ENCODE peak calls at places on chromosomes 7 and 10, in eight cellular contexts. One of them, this sample, is unnamed.
A peak's percentile ranks its signal among the peaks of the same experiment; 100 is the strongest.

GRCh38 chr7:28889290-28889689 is 68.8 kb downstream of the TRIL start:
- DNase-seq in endothelial cell: no peak
- DNase-seq in heart right ventricle: no peak
- DNase-seq in hippocampal formation: no peak
- DNase-seq in mesothelial cell of epicardium: no peak
- DNase-seq in M059J: no peak
- DNase-seq in GM20000: no peak
- DNase-seq in anterior cingulate cortex: no peak
- DNase-seq in this sample: no peak

GRCh38 chr10:3395487-3395886 is 222.9 kb upstream of the PITRM1 start:
- DNase-seq in endothelial cell: no peak
- DNase-seq in heart right ventricle: no peak
- DNase-seq in hippocampal formation: no peak
- DNase-seq in mesothelial cell of epicardium: no peak
- DNase-seq in M059J: peak; percentile 57
- DNase-seq in GM20000: no peak
- DNase-seq in anterior cingulate cortex: no peak
- DNase-seq in this sample: no peak

GRCh38 chr7:116977172-116977571 is 23.9 kb downstream of the ST7 start:
- DNase-seq in endothelial cell: no peak
- DNase-seq in heart right ventricle: no peak
- DNase-seq in hippocampal formation: no peak
- DNase-seq in mesothelial cell of epicardium: no peak
- DNase-seq in M059J: peak; percentile 73
- DNase-seq in GM20000: no peak
- DNase-seq in anterior cingulate cortex: no peak
- DNase-seq in this sample: no peak

GRCh38 chr7:23530901-23531793 is 634 bp downstream of the TRA2A start:
- DNase-seq in endothelial cell: peak; percentile 55
- DNase-seq in heart right ventricle: peak; percentile 48
- DNase-seq in hippocampal formation: peak; percentile 56
- DNase-seq in mesothelial cell of epicardium: peak; percentile 56
- DNase-seq in M059J: peak; percentile 71
- DNase-seq in GM20000: peak; percentile 19
- DNase-seq in anterior cingulate cortex: peak; percentile 72
- DNase-seq in this sample: peak; percentile 48

GRCh38 chr7:127287133-127287532 is 34.4 kb upstream of the GRM8 start:
- DNase-seq in endothelial cell: no peak
- DNase-seq in heart right ventricle: no peak
- DNase-seq in hippocampal formation: no peak
- DNase-seq in mesothelial cell of epicardium: no peak
- DNase-seq in M059J: no peak
- DNase-seq in GM20000: no peak
- DNase-seq in anterior cingulate cortex: no peak
- DNase-seq in this sample: no peak

GRCh38 chr10:13787015-13787421 is 200.3 kb downstream of the PRPF18 start:
- DNase-seq in endothelial cell: peak; percentile 67
- DNase-seq in heart right ventricle: no peak
- DNase-seq in hippocampal formation: no peak
- DNase-seq in mesothelial cell of epicardium: no peak
- DNase-seq in M059J: no peak
- DNase-seq in GM20000: peak; percentile 68
- DNase-seq in anterior cingulate cortex: no peak
- DNase-seq in this sample: no peak

GRCh38 chr7:48108959-48109847 is 20.1 kb downstream of the UPP1 start:
- DNase-seq in endothelial cell: no peak
- DNase-seq in heart right ventricle: no peak
- DNase-seq in hippocampal formation: no peak
- DNase-seq in mesothelial cell of epicardium: no peak
- DNase-seq in M059J: no peak
- DNase-seq in GM20000: no peak
- DNase-seq in anterior cingulate cortex: no peak
- DNase-seq in this sample: no peak

GRCh38 chr10:26624017-26624416 is 73.5 kb upstream of the PDSS1 start:
- DNase-seq in endothelial cell: no peak
- DNase-seq in heart right ventricle: no peak
- DNase-seq in hippocampal formation: no peak
- DNase-seq in mesothelial cell of epicardium: no peak
- DNase-seq in M059J: no peak
- DNase-seq in GM20000: no peak
- DNase-seq in anterior cingulate cortex: no peak
- DNase-seq in this sample: no peak

GRCh38 chr7:28806841-28807240 is 151.3 kb downstream of the TRIL start:
- DNase-seq in endothelial cell: no peak
- DNase-seq in heart right ventricle: no peak
- DNase-seq in hippocampal formation: no peak
- DNase-seq in mesothelial cell of epicardium: no peak
- DNase-seq in M059J: peak; percentile 78
- DNase-seq in GM20000: no peak
- DNase-seq in anterior cingulate cortex: no peak
- DNase-seq in this sample: no peak

GRCh38 chr10:70378122-70378521 is 4.3 kb downstream of the LRRC20 start:
- DNase-seq in endothelial cell: no peak
- DNase-seq in heart right ventricle: no peak
- DNase-seq in hippocampal formation: no peak
- DNase-seq in mesothelial cell of epicardium: no peak
- DNase-seq in M059J: peak; percentile 98
- DNase-seq in GM20000: no peak
- DNase-seq in anterior cingulate cortex: no peak
- DNase-seq in this sample: no peak

This sample was measured in HEK293T.